ENCODE peak calls at places on chromosomes 12 and 14, in nine cellular contexts. I is HFFc6; F is CD8-positive, alpha-beta T cell; T is breast epithelium; R is NCI-H2081; D is MV-4-11; W is GM18507; S is HT1080; A is T-helper 1 cell. H is an unnamed sample.

GRCh38 chr12:97862072-97862471 is 399.5 kb downstream of the RMST start:
- DNase-seq in D (peak), W (no peak), S (no peak), T (no peak), I (no peak), A (no peak), F (no peak), R (no peak), H (no peak)

GRCh38 chr12:32776258-32776657 is 20.6 kb upstream of the YARS2 start:
- DNase-seq in A (no peak), D (no peak), I (no peak), R (no peak), F (no peak), T (no peak), W (no peak), S (peak), H (no peak)

GRCh38 chr12:69916541-69917270 is 91.7 kb downstream of the MYRFL start:
- DNase-seq in F (no peak), R (no peak), D (no peak), T (no peak), I (no peak), A (no peak), S (no peak), W (no peak), H (no peak)

GRCh38 chr12:104477812-104478388 is 21.2 kb downstream of the CHST11 start:
- DNase-seq in W (no peak), I (no peak), A (no peak), D (peak), R (no peak), F (no peak), S (no peak), T (no peak), H (no peak)

GRCh38 chr14:100287202-100287997 is 18.8 kb downstream of the SLC25A29 start:
- DNase-seq in R (no peak), W (no peak), D (no peak), S (no peak), F (no peak), A (no peak), T (no peak), I (no peak), H (no peak)

GRCh38 chr12:76719171-76719631 is 44.7 kb upstream of the ZDHHC17 start:
- DNase-seq in A (no peak), I (peak), D (no peak), F (no peak), S (no peak), T (no peak), W (no peak), R (no peak), H (no peak)

GRCh38 chr12:82187595-82187994 is 170.6 kb downstream of the CCDC59 start:
- DNase-seq in T (no peak), I (no peak), W (no peak), R (no peak), D (no peak), A (no peak), F (no peak), S (no peak), H (no peak)

GRCh38 chr12:22856120-22856699 is 231.2 kb downstream of the ETNK1 start:
- DNase-seq in S (peak), T (no peak), I (peak), R (peak), F (no peak), A (no peak), D (no peak), W (peak), H (no peak)

GRCh38 chr12:116609715-116610114 is 50.5 kb downstream of the MAP1LC3B2 start:
- DNase-seq in I (no peak), W (no peak), T (no peak), D (peak), S (no peak), F (no peak), A (peak), R (no peak), H (peak)

GRCh38 chr12:120368789-120369475 is at the start of gene MSI1:
- DNase-seq in W (no peak), I (no peak), T (no peak), S (no peak), A (no peak), R (peak), F (no peak), D (no peak), H (no peak)

GRCh38 chr12:118188690-118189371 is 52.9 kb downstream of the PEBP1 start:
- DNase-seq in D (peak), I (peak), T (no peak), R (peak), S (no peak), W (no peak), F (no peak), A (no peak), H (no peak)

H was measured in T follicular helper cell.